ENCODE peak calls at places on chromosomes 2 and 18, in seven cellular contexts. F is epithelial cell of esophagus, G is GM20000, A is IMR-90, N is Calu3, B is omental fat pad, M is fibroblast of the aortic adventitia. D is an unnamed sample.

GRCh38 chr2:189297446-189297845 is 117.9 kb upstream of the COL5A2 start:
- DNase-seq in F (no peak), G (no peak), A (peak), N (no peak), B (no peak), M (peak), D (peak)

GRCh38 chr18:58223717-58224424 is 179.8 kb downstream of the NEDD4L start:
- DNase-seq in F (peak), G (no peak), A (peak), N (peak), B (no peak), M (peak), D (peak)

GRCh38 chr18:23115683-23116096 is 19.6 kb upstream of the CABLES1 start:
- DNase-seq in F (peak), G (no peak), A (peak), N (peak), B (no peak), M (peak), D (peak)

GRCh38 chr2:170157025-170157684 is 20.8 kb upstream of the MYO3B start:
- DNase-seq in F (peak), G (peak), A (peak), N (peak), B (no peak), M (no peak), D (peak)

GRCh38 chr2:15795426-15795825 is 144.9 kb upstream of the MYCN start:
- DNase-seq in F (no peak), G (no peak), A (no peak), N (no peak), B (no peak), M (no peak), D (no peak)

GRCh38 chr2:241062342-241063092 is 39.6 kb downstream of the MTERF4 start:
- DNase-seq in F (peak), G (no peak), A (no peak), N (no peak), B (no peak), M (no peak), D (no peak)

GRCh38 chr2:121388371-121388770 is 103.4 kb upstream of the TFCP2L1 start:
- DNase-seq in F (no peak), G (no peak), A (no peak), N (no peak), B (no peak), M (no peak), D (no peak)

GRCh38 chr2:186862869-186863709 is 14.1 kb upstream of the ZSWIM2 start:
- DNase-seq in F (peak), G (peak), A (peak), N (no peak), B (no peak), M (peak), D (peak)

GRCh38 chr2:238259085-238260020 is 19.5 kb upstream of the HES6 start:
- DNase-seq in F (no peak), G (no peak), A (no peak), N (peak), B (no peak), M (no peak), D (no peak)

GRCh38 chr2:54899576-54900200 is 150.6 kb downstream of the RTN4 start:
- DNase-seq in F (peak), G (peak), A (peak), N (peak), B (no peak), M (peak), D (peak)

GRCh38 chr2:120393456-120393855 is 47.5 kb downstream of the INHBB start:
- DNase-seq in F (no peak), G (no peak), A (no peak), N (no peak), B (no peak), M (no peak), D (no peak)

GRCh38 chr2:47784349-47784851 is 1.5 kb downstream of the MSH6 start:
- DNase-seq in F (peak), G (no peak), A (peak), N (no peak), B (no peak), M (peak), D (peak)

GRCh38 chr2:107334311-107334710 is 448.3 kb upstream of the ST6GAL2 start:
- DNase-seq in F (no peak), G (no peak), A (no peak), N (no peak), B (no peak), M (no peak), D (no peak)

GRCh38 chr2:69166812-69167468 is 154.0 kb downstream of the ANTXR1 start:
- DNase-seq in F (no peak), G (no peak), A (no peak), N (no peak), B (no peak), M (no peak), D (no peak)

GRCh38 chr2:74249406-74250122 is 51.1 kb downstream of the MTHFD2 start:
- DNase-seq in F (peak), G (no peak), A (no peak), N (no peak), B (no peak), M (no peak), D (no peak)

GRCh38 chr2:124533226-124533954 is 508.3 kb downstream of the CNTNAP5 start:
- DNase-seq in F (no peak), G (no peak), A (no peak), N (no peak), B (no peak), M (no peak), D (no peak)

GRCh38 chr2:25042321-25043240 is 705 bp downstream of the EFR3B start:
- DNase-seq in F (peak), G (peak), A (peak), N (peak), B (no peak), M (peak), D (peak)

GRCh38 chr2:208406474-208407451 is at the start of gene PTH2R:
- DNase-seq in F (peak), G (no peak), A (no peak), N (peak), B (no peak), M (no peak), D (no peak)

GRCh38 chr2:13034861-13035260 is 318.1 kb downstream of the TRIB2 start:
- DNase-seq in F (no peak), G (no peak), A (no peak), N (no peak), B (no peak), M (no peak), D (peak)

GRCh38 chr18:44824884-44825283 is 144.2 kb downstream of the SETBP1 start:
- DNase-seq in F (no peak), G (no peak), A (no peak), N (no peak), B (no peak), M (no peak), D (no peak)

GRCh38 chr2:3480352-3481010 is 38.9 kb downstream of the ADI1 start:
- DNase-seq in F (no peak), G (no peak), A (no peak), N (peak), B (no peak), M (no peak), D (no peak)

DNA sequence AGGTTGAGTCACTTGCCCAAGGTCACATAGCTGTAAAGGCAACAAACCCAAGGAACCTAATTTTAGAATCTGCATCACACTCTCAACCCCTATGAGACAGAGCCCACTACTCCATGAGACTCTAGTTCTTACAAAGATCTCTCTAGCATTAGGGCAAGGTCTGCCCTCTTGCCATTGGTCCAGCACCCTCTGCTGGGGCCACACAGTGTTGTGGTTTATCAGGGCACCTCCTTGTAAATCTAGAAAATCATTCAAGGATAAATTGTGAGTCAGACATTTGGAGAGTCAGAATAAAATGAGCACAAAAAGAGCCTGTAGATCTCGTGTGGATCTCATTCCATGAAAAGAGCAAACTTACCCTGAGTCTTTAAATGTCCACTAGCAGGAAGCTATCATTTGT is 91.2 kb downstream of the SLC8A1 start:
- DNase-seq in F (peak), G (no peak), A (peak), N (peak), B (no peak), M (peak), D (no peak)
- TF ChIP-seq CTCF in F (no peak), G (no peak), A (peak), N (no peak), B (no peak), M (no peak), D (no peak)

DNA sequence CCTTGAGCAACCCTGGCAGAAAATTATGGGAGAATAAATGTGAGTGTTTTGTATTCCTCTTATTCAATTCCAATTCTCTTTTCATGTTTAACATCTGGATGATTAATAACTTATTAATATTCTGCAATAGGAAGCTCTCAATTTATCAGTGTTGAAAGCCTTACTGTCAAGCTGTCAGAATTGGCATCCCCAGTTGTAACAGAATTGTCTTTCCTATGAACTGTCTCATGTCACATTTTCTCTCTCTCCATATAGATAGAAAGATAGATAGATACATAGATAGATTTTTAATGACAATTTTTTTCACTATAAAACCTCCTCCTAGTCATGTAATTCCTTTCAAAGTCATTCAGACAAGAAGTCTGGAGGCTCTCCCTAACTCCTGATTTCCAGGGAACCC is 331.5 kb downstream of the GALNT13 start:
- DNase-seq in F (no peak), G (no peak), A (no peak), N (no peak), B (no peak), M (no peak), D (no peak)
- TF ChIP-seq CTCF in F (no peak), G (no peak), A (no peak), N (no peak), B (no peak), M (no peak), D (no peak)

GRCh38 chr2:195304310-195304709 is 352.7 kb upstream of the SLC39A10 start:
- DNase-seq in F (peak), G (no peak), A (peak), N (peak), B (no peak), M (peak), D (peak)
- TF ChIP-seq CTCF in F (peak), G (no peak), A (no peak), N (no peak), B (no peak), M (no peak), D (peak)

GRCh38 chr2:8662239-8662879 is 19.5 kb upstream of the ID2 start:
- DNase-seq in F (peak), G (no peak), A (peak), N (peak), B (no peak), M (peak), D (peak)
- TF ChIP-seq CTCF in F (peak), G (no peak), A (peak), N (no peak), B (no peak), M (no peak), D (no peak)

D was measured in fibroblast of villous mesenchyme.